ENCODE peak calls at places on chromosomes 3 and 15, in seven cellular contexts. One of them, this sample, is unnamed.

GRCh38 chr15:40367673-40368611 is 9.9 kb downstream of the DISP2 start:
- DNase-seq in MM.1S: peak; percentile 96
- DNase-seq in adrenal gland: peak; percentile 86
- DNase-seq in coronary artery: no peak
- DNase-seq in GM23338: peak; percentile 96
- DNase-seq in fibroblast of mammary gland: peak; percentile 81
- DNase-seq in neural crest cell: peak; percentile 80
- DNase-seq in this sample: peak; percentile 94

GRCh38 chr3:5187920-5188418 is 462 bp downstream of the EDEM1 start:
- DNase-seq in MM.1S: peak; percentile 25
- DNase-seq in adrenal gland: peak; percentile 54
- DNase-seq in coronary artery: peak; percentile 81
- DNase-seq in GM23338: peak; percentile 62
- DNase-seq in fibroblast of mammary gland: peak; percentile 20
- DNase-seq in neural crest cell: peak; percentile 36
- DNase-seq in this sample: no peak

GRCh38 chr3:86788371-86788770 is 202.6 kb downstream of the VGLL3 start:
- DNase-seq in MM.1S: no peak
- DNase-seq in adrenal gland: no peak
- DNase-seq in coronary artery: no peak
- DNase-seq in GM23338: no peak
- DNase-seq in fibroblast of mammary gland: peak; percentile 23
- DNase-seq in neural crest cell: no peak
- DNase-seq in this sample: no peak

GRCh38 chr3:118772036-118773030 is 262.3 kb downstream of the IGSF11 start:
- DNase-seq in MM.1S: no peak
- DNase-seq in adrenal gland: no peak
- DNase-seq in coronary artery: no peak
- DNase-seq in GM23338: peak; percentile 47
- DNase-seq in fibroblast of mammary gland: no peak
- DNase-seq in neural crest cell: no peak
- DNase-seq in this sample: no peak

GRCh38 chr15:34964277-34964676 is 5.3 kb downstream of the AQR start:
- DNase-seq in MM.1S: no peak
- DNase-seq in adrenal gland: no peak
- DNase-seq in coronary artery: no peak
- DNase-seq in GM23338: no peak
- DNase-seq in fibroblast of mammary gland: no peak
- DNase-seq in neural crest cell: no peak
- DNase-seq in this sample: no peak

GRCh38 chr3:48536116-48536515 is 20.5 kb downstream of the PFKFB4 start:
- DNase-seq in MM.1S: no peak
- DNase-seq in adrenal gland: no peak
- DNase-seq in coronary artery: no peak
- DNase-seq in GM23338: no peak
- DNase-seq in fibroblast of mammary gland: no peak
- DNase-seq in neural crest cell: no peak
- DNase-seq in this sample: no peak

GRCh38 chr3:9196009-9196408 is 53.4 kb downstream of the SRGAP3 start:
- DNase-seq in MM.1S: no peak
- DNase-seq in adrenal gland: no peak
- DNase-seq in coronary artery: no peak
- DNase-seq in GM23338: peak; percentile 95
- DNase-seq in fibroblast of mammary gland: no peak
- DNase-seq in neural crest cell: peak; percentile 61
- DNase-seq in this sample: no peak

GRCh38 chr3:190989213-190989612 is 126.7 kb upstream of the GMNC start:
- DNase-seq in MM.1S: peak; percentile 3
- DNase-seq in adrenal gland: no peak
- DNase-seq in coronary artery: no peak
- DNase-seq in GM23338: no peak
- DNase-seq in fibroblast of mammary gland: no peak
- DNase-seq in neural crest cell: no peak
- DNase-seq in this sample: no peak

GRCh38 chr3:142576792-142577191 is 1.7 kb downstream of the ATR start:
- DNase-seq in MM.1S: no peak
- DNase-seq in adrenal gland: no peak
- DNase-seq in coronary artery: no peak
- DNase-seq in GM23338: no peak
- DNase-seq in fibroblast of mammary gland: no peak
- DNase-seq in neural crest cell: no peak
- DNase-seq in this sample: no peak

GRCh38 chr3:113251817-113252216 is 40.5 kb downstream of the BOC start:
- DNase-seq in MM.1S: no peak
- DNase-seq in adrenal gland: no peak
- DNase-seq in coronary artery: no peak
- DNase-seq in GM23338: no peak
- DNase-seq in fibroblast of mammary gland: no peak
- DNase-seq in neural crest cell: no peak
- DNase-seq in this sample: no peak

GRCh38 chr15:52334491-52335160 is 39.0 kb upstream of the MYO5C start:
- DNase-seq in MM.1S: no peak
- DNase-seq in adrenal gland: no peak
- DNase-seq in coronary artery: no peak
- DNase-seq in GM23338: no peak
- DNase-seq in fibroblast of mammary gland: no peak
- DNase-seq in neural crest cell: no peak
- DNase-seq in this sample: no peak

GRCh38 chr3:27553868-27554540 is 69.8 kb upstream of the SLC4A7 start:
- DNase-seq in MM.1S: no peak
- DNase-seq in adrenal gland: no peak
- DNase-seq in coronary artery: no peak
- DNase-seq in GM23338: no peak
- DNase-seq in fibroblast of mammary gland: peak; percentile 49
- DNase-seq in neural crest cell: no peak
- DNase-seq in this sample: no peak

GRCh38 chr3:38560284-38560683 is 64.1 kb downstream of the EXOG start:
- DNase-seq in MM.1S: no peak
- DNase-seq in adrenal gland: no peak
- DNase-seq in coronary artery: peak; percentile 53
- DNase-seq in GM23338: no peak
- DNase-seq in fibroblast of mammary gland: no peak
- DNase-seq in neural crest cell: no peak
- DNase-seq in this sample: peak; percentile 78
- TF ChIP-seq CTCF in MM.1S: peak; percentile 15
- TF ChIP-seq CTCF in adrenal gland: no peak
- TF ChIP-seq CTCF in coronary artery: no peak
- TF ChIP-seq CTCF in GM23338: no peak
- TF ChIP-seq CTCF in fibroblast of mammary gland: no peak
- TF ChIP-seq CTCF in neural crest cell: no peak
- TF ChIP-seq CTCF in this sample: no peak

DNA sequence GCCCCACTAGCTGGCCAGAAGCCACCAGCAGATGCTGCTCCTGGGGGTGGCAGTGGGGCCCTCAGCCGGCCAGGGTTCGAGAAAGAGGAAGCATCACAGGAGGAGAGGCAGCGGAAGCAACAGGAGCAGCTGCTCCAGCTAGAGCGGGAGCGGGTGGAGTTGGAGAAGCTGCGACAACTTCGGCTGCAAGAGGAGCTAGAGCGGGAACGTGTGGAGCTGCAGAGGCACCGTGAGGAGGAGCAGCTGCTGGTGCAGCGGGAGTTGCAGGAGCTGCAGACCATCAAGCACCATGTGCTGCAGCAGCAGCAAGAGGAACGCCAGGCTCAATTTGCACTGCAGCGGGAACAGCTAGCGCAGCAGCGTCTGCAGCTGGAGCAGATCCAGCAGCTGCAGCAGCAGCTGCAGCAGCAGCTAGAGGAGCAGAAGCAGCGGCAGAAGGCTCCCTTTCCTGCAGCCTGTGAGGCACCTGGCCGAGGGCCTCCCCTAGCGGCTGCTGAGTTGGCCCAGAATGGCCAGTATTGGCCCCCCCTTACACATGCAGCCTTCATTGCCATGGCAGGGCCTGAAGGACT is 17.5 kb upstream of the APEH start:
- DNase-seq in MM.1S: no peak
- DNase-seq in adrenal gland: no peak
- DNase-seq in coronary artery: no peak
- DNase-seq in GM23338: no peak
- DNase-seq in fibroblast of mammary gland: no peak
- DNase-seq in neural crest cell: no peak
- DNase-seq in this sample: no peak
- TF ChIP-seq CTCF in MM.1S: peak; percentile 10
- TF ChIP-seq CTCF in adrenal gland: no peak
- TF ChIP-seq CTCF in coronary artery: no peak
- TF ChIP-seq CTCF in GM23338: peak; percentile 36
- TF ChIP-seq CTCF in fibroblast of mammary gland: no peak
- TF ChIP-seq CTCF in neural crest cell: no peak
- TF ChIP-seq CTCF in this sample: no peak

GRCh38 chr15:80787238-80787805 is 8.2 kb downstream of the CEMIP start:
- DNase-seq in MM.1S: no peak
- DNase-seq in adrenal gland: no peak
- DNase-seq in coronary artery: no peak
- DNase-seq in GM23338: peak; percentile 36
- DNase-seq in fibroblast of mammary gland: no peak
- DNase-seq in neural crest cell: no peak
- DNase-seq in this sample: no peak
- TF ChIP-seq CTCF in MM.1S: no peak
- TF ChIP-seq CTCF in adrenal gland: no peak
- TF ChIP-seq CTCF in coronary artery: no peak
- TF ChIP-seq CTCF in GM23338: peak; percentile 32
- TF ChIP-seq CTCF in fibroblast of mammary gland: no peak
- TF ChIP-seq CTCF in neural crest cell: no peak
- TF ChIP-seq CTCF in this sample: peak; percentile 13

GRCh38 chr3:57597240-57597972 is at the start of gene ARF4:
- DNase-seq in MM.1S: peak; percentile 99
- DNase-seq in adrenal gland: peak; percentile 99
- DNase-seq in coronary artery: peak; percentile 100
- DNase-seq in GM23338: peak; percentile 98
- DNase-seq in fibroblast of mammary gland: peak; percentile 99
- DNase-seq in neural crest cell: peak; percentile 98
- DNase-seq in this sample: peak; percentile 100
- TF ChIP-seq CTCF in MM.1S: peak; percentile 16
- TF ChIP-seq CTCF in adrenal gland: no peak
- TF ChIP-seq CTCF in coronary artery: no peak
- TF ChIP-seq CTCF in GM23338: peak; percentile 34
- TF ChIP-seq CTCF in fibroblast of mammary gland: no peak
- TF ChIP-seq CTCF in neural crest cell: no peak
- TF ChIP-seq CTCF in this sample: no peak

DNA sequence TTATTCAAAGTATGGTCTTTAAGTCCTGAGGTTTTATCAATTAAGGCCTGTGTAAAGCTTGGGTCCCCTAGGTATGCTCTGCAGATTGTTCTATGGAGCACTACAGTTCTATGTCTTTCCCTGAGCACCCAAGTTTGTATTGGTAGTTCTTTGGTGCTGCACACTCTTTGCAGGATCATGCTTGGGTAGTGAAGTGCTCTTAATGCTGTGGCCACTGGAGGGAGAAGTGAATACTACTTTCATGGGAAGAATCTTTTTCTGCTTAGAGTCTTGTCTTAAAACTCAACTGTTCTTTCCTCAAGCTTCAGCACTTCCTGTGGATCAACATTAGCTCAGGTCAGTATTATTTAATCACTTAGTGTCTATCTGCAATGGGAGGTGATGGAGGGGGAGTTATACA is 93.6 kb upstream of the CFAP20DC start:
- DNase-seq in MM.1S: no peak
- DNase-seq in adrenal gland: no peak
- DNase-seq in coronary artery: no peak
- DNase-seq in GM23338: peak; percentile 48
- DNase-seq in fibroblast of mammary gland: no peak
- DNase-seq in neural crest cell: no peak
- DNase-seq in this sample: no peak
- TF ChIP-seq CTCF in MM.1S: no peak
- TF ChIP-seq CTCF in adrenal gland: no peak
- TF ChIP-seq CTCF in coronary artery: no peak
- TF ChIP-seq CTCF in GM23338: peak; percentile 48
- TF ChIP-seq CTCF in fibroblast of mammary gland: peak; percentile 13
- TF ChIP-seq CTCF in neural crest cell: peak; percentile 32
- TF ChIP-seq CTCF in this sample: no peak

GRCh38 chr3:82496890-82497560 is 735.6 kb upstream of the GBE1 start:
- DNase-seq in MM.1S: no peak
- DNase-seq in adrenal gland: no peak
- DNase-seq in coronary artery: no peak
- DNase-seq in GM23338: peak; percentile 72
- DNase-seq in fibroblast of mammary gland: no peak
- DNase-seq in neural crest cell: no peak
- DNase-seq in this sample: no peak
- TF ChIP-seq CTCF in MM.1S: no peak
- TF ChIP-seq CTCF in adrenal gland: peak; percentile 15
- TF ChIP-seq CTCF in coronary artery: no peak
- TF ChIP-seq CTCF in GM23338: peak; percentile 89
- TF ChIP-seq CTCF in fibroblast of mammary gland: no peak
- TF ChIP-seq CTCF in neural crest cell: peak; percentile 57
- TF ChIP-seq CTCF in this sample: peak; percentile 51

DNA sequence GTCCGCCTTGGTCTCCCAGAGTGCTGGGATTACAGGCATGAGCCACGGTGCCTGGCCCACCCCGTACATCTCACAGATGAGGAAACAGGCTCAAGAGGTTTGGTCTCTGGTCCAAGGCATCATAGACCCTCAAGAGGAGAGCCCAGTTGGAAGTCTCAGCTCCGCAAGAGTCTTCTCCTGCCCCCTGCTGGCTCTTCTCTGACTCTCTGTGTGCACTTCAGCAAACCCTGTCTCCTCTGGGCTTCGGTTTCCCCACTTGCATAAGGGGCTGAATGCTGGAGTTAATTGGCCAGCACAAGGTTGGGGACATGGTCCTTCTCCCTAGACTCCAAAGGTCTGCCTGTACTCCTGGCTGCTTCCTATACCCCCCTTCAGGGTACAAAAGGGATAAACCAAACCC is 3.9 kb downstream of the MST1R start:
- DNase-seq in MM.1S: no peak
- DNase-seq in adrenal gland: no peak
- DNase-seq in coronary artery: no peak
- DNase-seq in GM23338: peak; percentile 89
- DNase-seq in fibroblast of mammary gland: peak; percentile 17
- DNase-seq in neural crest cell: peak; percentile 38
- DNase-seq in this sample: no peak
- TF ChIP-seq CTCF in MM.1S: peak; percentile 12
- TF ChIP-seq CTCF in adrenal gland: peak; percentile 8
- TF ChIP-seq CTCF in coronary artery: no peak
- TF ChIP-seq CTCF in GM23338: peak; percentile 87
- TF ChIP-seq CTCF in fibroblast of mammary gland: peak; percentile 27
- TF ChIP-seq CTCF in neural crest cell: no peak
- TF ChIP-seq CTCF in this sample: no peak

GRCh38 chr3:177904661-177905060 is 631.6 kb upstream of the KCNMB2 start:
- DNase-seq in MM.1S: no peak
- DNase-seq in adrenal gland: no peak
- DNase-seq in coronary artery: no peak
- DNase-seq in GM23338: no peak
- DNase-seq in fibroblast of mammary gland: peak; percentile 21
- DNase-seq in neural crest cell: no peak
- DNase-seq in this sample: no peak

GRCh38 chr3:177905173-177905894 is 630.9 kb upstream of the KCNMB2 start:
- DNase-seq in MM.1S: no peak
- DNase-seq in adrenal gland: no peak
- DNase-seq in coronary artery: no peak
- DNase-seq in GM23338: no peak
- DNase-seq in fibroblast of mammary gland: peak; percentile 75
- DNase-seq in neural crest cell: no peak
- DNase-seq in this sample: no peak

GRCh38 chr3:177906573-177907229 is 629.5 kb upstream of the KCNMB2 start:
- DNase-seq in MM.1S: no peak
- DNase-seq in adrenal gland: no peak
- DNase-seq in coronary artery: no peak
- DNase-seq in GM23338: no peak
- DNase-seq in fibroblast of mammary gland: no peak
- DNase-seq in neural crest cell: no peak
- DNase-seq in this sample: no peak

GRCh38 chr3:177905895-177906511 is 630.2 kb upstream of the KCNMB2 start:
- DNase-seq in MM.1S: no peak
- DNase-seq in adrenal gland: peak; percentile 56
- DNase-seq in coronary artery: no peak
- DNase-seq in GM23338: peak; percentile 27
- DNase-seq in fibroblast of mammary gland: peak; percentile 76
- DNase-seq in neural crest cell: no peak
- DNase-seq in this sample: no peak
- TF ChIP-seq CTCF in MM.1S: no peak
- TF ChIP-seq CTCF in adrenal gland: no peak
- TF ChIP-seq CTCF in coronary artery: no peak
- TF ChIP-seq CTCF in GM23338: no peak
- TF ChIP-seq CTCF in fibroblast of mammary gland: peak; percentile 27
- TF ChIP-seq CTCF in neural crest cell: no peak
- TF ChIP-seq CTCF in this sample: no peak

This sample was measured in osteocyte.